ENCODE peak calls at places on chromosomes 13 and 19, in seven cellular contexts. G, U, P, M, W, V and Y are unnamed samples.

GRCh38 chr19:13788991-13789390 is 6.3 kb upstream of the ZSWIM4 start:
- DNase-seq in V (peak), W (no peak), G (no peak), P (no peak), U (no peak), M (no peak), Y (peak)

GRCh38 chr13:114119196-114119595 is 13.2 kb downstream of the RASA3 start:
- DNase-seq in W (no peak), P (peak), M (no peak), V (peak), U (no peak), G (peak), Y (no peak)

GRCh38 chr13:109297628-109298027 is 488.8 kb downstream of the IRS2 start:
- DNase-seq in M (no peak), G (no peak), V (peak), P (no peak), W (no peak), U (no peak), Y (no peak)

GRCh38 chr19:15323496-15324235 is 8.7 kb downstream of the BRD4 start:
- DNase-seq in W (no peak), V (peak), U (peak), M (no peak), G (peak), P (no peak), Y (no peak)

GRCh38 chr19:1211494-1212234 is 6.1 kb downstream of the STK11 start:
- DNase-seq in M (no peak), U (no peak), G (no peak), V (no peak), P (no peak), W (no peak), Y (no peak)

GRCh38 chr13:99103536-99103935 is 97.1 kb upstream of the UBAC2 start:
- DNase-seq in G (no peak), V (no peak), M (no peak), W (no peak), U (no peak), P (no peak), Y (no peak)

GRCh38 chr19:2014731-2015610 is 543 bp downstream of the BTBD2 start:
- DNase-seq in M (peak), U (no peak), P (peak), V (no peak), G (peak), W (no peak), Y (peak)

GRCh38 chr13:43567608-43568007 is 219.2 kb downstream of the ENOX1 start:
- DNase-seq in U (no peak), G (no peak), W (no peak), V (peak), M (no peak), P (no peak), Y (no peak)

GRCh38 chr13:94121686-94122085 is 357.8 kb downstream of the DCT start:
- DNase-seq in W (no peak), G (no peak), M (no peak), U (no peak), V (peak), P (no peak), Y (no peak)

GRCh38 chr19:33000510-33000909 is 28.5 kb downstream of the FAAP24 start:
- DNase-seq in P (no peak), V (no peak), U (no peak), M (no peak), W (no peak), G (no peak), Y (peak)

GRCh38 chr19:23509686-23510450 is 114.6 kb upstream of the ZNF91 start:
- DNase-seq in W (no peak), V (no peak), U (no peak), P (no peak), M (no peak), G (no peak), Y (no peak)

GRCh38 chr13:97502691-97503090 is 68.7 kb downstream of the RAP2A start:
- DNase-seq in V (peak), G (no peak), U (no peak), P (no peak), M (no peak), W (no peak), Y (no peak)

GRCh38 chr13:110559429-110559943 is 2.0 kb downstream of the RAB20 start:
- DNase-seq in V (peak), M (no peak), G (peak), U (peak), P (peak), W (no peak), Y (no peak)

GRCh38 chr13:30840515-30840914 is 65.6 kb upstream of the MEDAG start:
- DNase-seq in P (no peak), M (no peak), V (no peak), G (no peak), W (no peak), U (no peak), Y (no peak)
- H3K27ac ChIP-seq in P (no peak), M (no peak), V (no peak), G (no peak), W (no peak), U (no peak), Y (no peak)

GRCh38 chr19:46413262-46414031 is at the start of gene CCDC8:
- DNase-seq in M (no peak), P (peak), U (peak), V (peak), W (peak), G (peak), Y (no peak)

GRCh38 chr19:46410205-46411087 is 2.9 kb downstream of the CCDC8 start:
- DNase-seq in M (no peak), U (no peak), G (no peak), P (peak), W (no peak), V (no peak), Y (no peak)

GRCh38 chr19:46412983-46413261 is 442 bp downstream of the CCDC8 start:
- DNase-seq in W (no peak), V (no peak), G (no peak), U (no peak), P (no peak), M (no peak), Y (no peak)

GRCh38 chr19:46411088-46412033 is 2.0 kb downstream of the CCDC8 start:
- DNase-seq in V (no peak), W (no peak), G (peak), P (peak), U (no peak), M (no peak), Y (no peak)

DNA sequence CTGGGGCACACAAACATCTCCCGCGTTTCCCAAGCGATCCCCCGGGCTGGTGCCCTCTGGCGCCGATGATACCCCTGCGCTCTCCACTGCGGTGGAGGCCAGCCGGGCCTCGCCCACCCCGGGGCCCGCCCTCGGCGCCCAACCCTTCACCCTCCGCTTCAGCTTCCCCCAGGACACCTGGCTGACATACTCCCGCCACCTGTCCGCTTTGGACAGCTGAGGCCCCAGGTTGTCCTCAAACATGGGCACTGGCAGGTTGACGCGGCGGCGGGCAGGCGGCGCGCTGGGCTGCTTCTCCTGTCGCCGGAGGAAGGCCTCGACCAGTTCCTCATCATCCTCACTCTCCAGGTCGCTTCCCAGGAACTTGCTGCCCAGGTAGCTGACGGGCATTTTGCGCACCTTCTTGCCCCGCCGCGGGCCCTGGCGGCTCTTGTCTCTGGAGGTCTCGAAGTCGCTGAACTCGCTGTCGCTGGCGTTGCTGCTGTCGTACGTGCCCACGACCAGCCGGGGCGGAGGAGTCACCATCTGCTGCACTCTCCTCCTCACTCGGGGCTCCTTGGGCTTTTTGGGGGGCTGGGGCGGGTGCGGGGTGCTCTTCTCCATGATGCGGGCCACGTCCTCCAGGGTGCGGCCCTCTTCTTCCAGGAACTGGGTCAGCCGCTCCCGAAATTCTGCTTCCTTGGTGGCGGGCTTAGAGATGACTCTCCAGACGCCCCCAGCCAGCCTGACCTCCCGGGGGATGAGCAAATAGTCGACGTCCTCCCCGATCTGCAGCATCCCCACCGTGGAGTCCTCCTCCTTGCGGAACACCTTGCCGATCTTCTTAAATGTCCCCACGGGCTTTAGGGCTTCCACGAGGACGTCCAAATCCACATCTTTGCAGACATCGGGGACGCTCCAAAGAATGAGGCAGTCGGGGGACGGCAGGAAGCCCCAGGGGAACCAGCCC is 1.1 kb downstream of the CCDC8 start:
- DNase-seq in V (no peak), M (no peak), W (no peak), P (peak), U (no peak), G (peak), Y (no peak)
- H3K4me3 ChIP-seq in V (peak), M (no peak), W (peak), P (peak), U (peak), G (peak), Y (no peak)

DNA sequence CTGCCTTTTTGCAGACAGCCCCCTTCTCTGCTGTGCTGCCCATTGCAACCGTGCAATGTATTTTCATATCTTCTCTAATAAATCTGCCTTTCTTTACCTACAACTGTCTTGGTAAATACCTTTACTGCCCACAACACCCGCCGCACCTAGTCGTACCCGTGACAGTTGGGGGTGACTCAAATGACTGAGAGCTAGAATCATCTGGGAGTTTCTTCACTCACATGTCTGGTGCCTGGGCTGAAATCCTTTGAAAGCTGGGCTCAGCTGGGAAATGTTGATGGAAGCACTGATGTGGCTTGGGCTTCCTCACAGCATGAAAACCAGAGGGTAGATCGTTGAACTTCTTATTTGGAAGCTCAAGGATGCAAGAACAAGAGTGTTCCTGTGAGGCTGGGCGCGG is 2.8 kb upstream of the PNMA8A start:
- DNase-seq in W (no peak), U (no peak), G (no peak), M (no peak), V (no peak), P (no peak), Y (no peak)
- H3K27ac ChIP-seq in W (no peak), U (no peak), G (no peak), M (no peak), V (no peak), P (no peak), Y (no peak)

DNA sequence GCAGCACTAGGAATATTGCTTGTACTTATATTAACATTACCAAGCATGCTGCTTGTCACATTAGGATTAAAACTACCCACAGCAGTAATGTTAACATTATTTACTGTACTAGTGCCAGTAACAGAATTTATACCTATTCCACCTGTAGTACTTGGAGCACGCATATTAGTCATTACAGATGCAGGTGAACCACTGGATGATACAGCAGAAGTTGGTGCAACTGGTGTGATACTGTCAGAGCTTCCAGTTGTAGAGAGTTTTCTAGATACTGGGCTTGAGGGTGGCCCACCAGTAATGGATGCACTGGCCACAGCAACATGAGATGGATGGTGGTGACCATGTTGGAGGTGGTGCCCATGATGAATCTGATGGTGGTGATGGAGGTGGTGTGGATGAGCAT is 1.1 kb downstream of the TSC22D1 start:
- DNase-seq in M (no peak), U (no peak), P (no peak), W (no peak), G (no peak), V (no peak), Y (no peak)
- H3K4me3 ChIP-seq in M (peak), U (no peak), P (peak), W (peak), G (peak), V (peak), Y (peak)

DNA sequence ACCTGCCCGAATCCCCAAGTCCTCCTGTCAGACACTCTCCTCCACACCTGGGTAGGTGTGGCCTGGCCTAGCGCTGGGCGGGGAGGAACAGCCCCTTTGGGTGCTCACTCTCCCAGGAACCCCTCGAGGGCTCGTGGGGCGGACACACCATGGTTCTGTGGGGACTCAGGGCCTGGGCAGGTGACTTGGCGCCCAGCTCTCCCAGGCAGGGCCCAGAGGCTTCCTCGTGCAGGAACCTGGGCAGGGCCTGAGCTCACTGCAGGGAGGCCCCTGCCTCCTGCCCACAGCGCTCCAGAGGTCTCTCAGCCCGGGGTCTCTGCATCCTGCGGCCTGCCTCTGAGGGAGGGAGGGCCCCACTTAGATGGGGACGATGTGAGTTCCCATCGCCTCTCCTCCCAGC is 11.9 kb downstream of the LSM4 start:
- DNase-seq in G (peak), P (no peak), V (no peak), M (no peak), U (no peak), W (no peak), Y (no peak)
- H3K27ac ChIP-seq in G (peak), P (no peak), V (no peak), M (no peak), U (peak), W (no peak), Y (no peak)

GRCh38 chr13:90553167-90553566 is 794.3 kb upstream of the MIR17HG start:
- DNase-seq in M (no peak), U (no peak), P (no peak), G (no peak), V (no peak), W (no peak), Y (no peak)
- H3K4me3 ChIP-seq in M (no peak), U (no peak), P (no peak), G (no peak), V (no peak), W (no peak), Y (no peak)

GRCh38 chr13:107374038-107374437 is 806.1 kb upstream of the ARGLU1 start:
- DNase-seq in V (no peak), U (no peak), P (no peak), W (no peak), G (no peak), M (no peak), Y (no peak)
- H3K27ac ChIP-seq in V (no peak), U (no peak), P (no peak), W (no peak), G (no peak), M (no peak), Y (no peak)

GRCh38 chr19:18304194-18304495 is 18.7 kb downstream of the LSM4 start:
- DNase-seq in W (no peak), M (peak), P (no peak), U (no peak), V (no peak), G (no peak), Y (no peak)
- H3K4me3 ChIP-seq in W (peak), M (peak), P (peak), U (peak), V (no peak), G (no peak), Y (peak)

DNA sequence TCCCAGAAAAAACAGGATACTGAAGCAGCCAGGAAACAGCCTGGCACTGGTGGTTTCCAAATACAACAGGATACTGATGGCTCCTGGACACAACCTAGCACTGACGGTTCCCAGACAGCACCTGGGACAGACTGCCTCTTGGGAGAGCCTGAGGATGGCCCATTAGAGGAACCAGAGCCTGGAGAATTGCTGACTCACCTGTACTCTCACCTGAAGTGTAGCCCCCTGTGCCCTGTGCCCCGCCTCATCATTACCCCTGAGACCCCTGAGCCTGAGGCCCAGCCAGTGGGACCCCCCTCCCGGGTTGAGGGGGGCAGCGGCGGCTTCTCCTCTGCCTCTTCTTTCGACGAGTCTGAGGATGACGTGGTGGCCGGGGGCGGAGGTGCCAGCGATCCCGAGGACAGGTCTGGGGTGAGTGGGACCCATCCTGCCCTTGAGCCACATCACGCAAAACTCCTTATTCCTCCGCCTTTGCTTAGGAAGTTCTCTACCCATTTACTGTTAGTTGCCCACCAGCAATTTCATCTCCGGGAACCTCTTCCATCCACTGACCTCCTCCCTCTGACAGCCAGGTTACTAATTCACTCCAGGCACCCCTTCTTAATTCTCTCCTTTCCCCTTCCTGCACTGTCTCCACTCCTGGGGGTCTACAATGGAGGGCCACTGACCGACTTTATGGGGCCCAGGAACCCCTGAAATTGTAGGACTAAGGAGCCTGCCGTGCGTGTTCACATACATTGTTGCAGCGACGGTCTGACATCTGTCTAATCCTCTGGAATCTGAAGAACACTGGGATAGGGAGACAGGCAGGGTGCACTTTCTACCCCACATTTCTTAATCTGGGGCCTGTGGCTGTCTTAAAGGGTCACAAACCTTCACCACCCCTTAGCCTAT is 1.2 kb downstream of the ITPKC start:
- DNase-seq in P (peak), W (no peak), M (no peak), V (peak), G (peak), U (peak), Y (no peak)
- H3K27ac ChIP-seq in P (peak), W (no peak), M (no peak), V (peak), G (peak), U (peak), Y (peak)